ENCODE peak calls at places on chromosomes 2 and 18, in four cellular contexts. One of them, this sample, is unnamed.

GRCh38 chr2:77862120-77862519 is 339.9 kb upstream of the LRRTM4 start:
- DNase-seq in brain pericyte: no peak
- DNase-seq in NCI-H2107: no peak
- DNase-seq in T follicular helper cell: no peak
- DNase-seq in this sample: no peak

GRCh38 chr2:241810304-241811208 is 1.6 kb downstream of the NEU4 start:
- DNase-seq in NCI-H2107: no peak
- DNase-seq in T follicular helper cell: no peak
- DNase-seq in brain pericyte: no peak
- DNase-seq in this sample: no peak

GRCh38 chr18:56709463-56709862 is 58.3 kb downstream of the WDR7 start:
- DNase-seq in brain pericyte: peak
- DNase-seq in NCI-H2107: no peak
- DNase-seq in T follicular helper cell: no peak
- DNase-seq in this sample: peak

GRCh38 chr18:36533446-36534153 is 236.1 kb downstream of the FHOD3 start:
- DNase-seq in brain pericyte: no peak
- DNase-seq in T follicular helper cell: no peak
- DNase-seq in NCI-H2107: no peak
- DNase-seq in this sample: no peak

GRCh38 chr2:7468955-7469354 is 551.7 kb downstream of the RNF144A start:
- DNase-seq in NCI-H2107: no peak
- DNase-seq in T follicular helper cell: no peak
- DNase-seq in brain pericyte: no peak
- DNase-seq in this sample: no peak

GRCh38 chr2:46179037-46179621 is 118.1 kb upstream of the EPAS1 start:
- DNase-seq in NCI-H2107: no peak
- DNase-seq in T follicular helper cell: peak
- DNase-seq in brain pericyte: peak
- DNase-seq in this sample: peak

GRCh38 chr2:236498369-236498768 is 71.3 kb upstream of the ACKR3 start:
- DNase-seq in T follicular helper cell: no peak
- DNase-seq in NCI-H2107: no peak
- DNase-seq in brain pericyte: no peak
- DNase-seq in this sample: no peak

GRCh38 chr18:70249118-70249517 is 39.7 kb upstream of the SOCS6 start:
- DNase-seq in T follicular helper cell: no peak
- DNase-seq in NCI-H2107: no peak
- DNase-seq in brain pericyte: no peak
- DNase-seq in this sample: no peak

GRCh38 chr18:3498705-3499451 is 48.9 kb downstream of the TGIF1 start:
- DNase-seq in brain pericyte: no peak
- DNase-seq in T follicular helper cell: no peak
- DNase-seq in NCI-H2107: no peak
- DNase-seq in this sample: no peak

GRCh38 chr2:56749152-56749752 is 565.5 kb downstream of the CCDC85A start:
- DNase-seq in T follicular helper cell: no peak
- DNase-seq in brain pericyte: no peak
- DNase-seq in NCI-H2107: no peak
- DNase-seq in this sample: no peak

GRCh38 chr2:215868886-215869285 is 144.5 kb downstream of the MREG start:
- DNase-seq in brain pericyte: no peak
- DNase-seq in NCI-H2107: no peak
- DNase-seq in T follicular helper cell: no peak
- DNase-seq in this sample: no peak

This sample was measured in smooth muscle cell of the brain vasculature.